ENCODE peak calls at places on chromosomes 3 and 15, in nine cellular contexts. C, A, Q, O, Z, R, I, S and D are unnamed samples.

GRCh38 chr3:132597660-132598059 is 590 bp downstream of the ACKR4 start:
- DNase-seq in C (no peak), A (no peak), Q (no peak), O (no peak), Z (no peak), R (no peak), I (no peak), S (no peak), D (no peak)

GRCh38 chr3:134033315-134033996 is 3.7 kb upstream of the SLCO2A1 start:
- DNase-seq in C (no peak), A (no peak), Q (no peak), O (no peak), Z (no peak), R (peak; percentile 23), I (no peak), S (no peak), D (no peak)

GRCh38 chr3:164450276-164450905 is 627.9 kb downstream of the SI start:
- DNase-seq in C (no peak), A (no peak), Q (peak; percentile 63), O (no peak), Z (no peak), R (no peak), I (no peak), S (no peak), D (no peak)

GRCh38 chr15:39596358-39597051 is 15.6 kb downstream of the THBS1 start:
- DNase-seq in C (no peak), A (no peak), Q (peak; percentile 12), O (no peak), Z (no peak), R (no peak), I (no peak), S (no peak), D (no peak)

GRCh38 chr3:117721866-117722265 is 1012.3 kb downstream of the TUSC7 start:
- DNase-seq in C (no peak), A (no peak), Q (no peak), O (no peak), Z (no peak), R (no peak), I (no peak), S (no peak), D (no peak)

GRCh38 chr15:69164807-69165636 is 4.6 kb downstream of the GLCE start:
- DNase-seq in C (no peak), A (no peak), Q (peak; percentile 86), O (no peak), Z (no peak), R (no peak), I (no peak), S (no peak), D (peak; percentile 41)

GRCh38 chr3:40985195-40985594 is 214.1 kb upstream of the CTNNB1 start:
- DNase-seq in C (no peak), A (no peak), Q (no peak), O (no peak), Z (no peak), R (no peak), I (no peak), S (no peak), D (no peak)

GRCh38 chr15:91853968-91854943 is 748 bp downstream of the SLCO3A1 start:
- DNase-seq in C (peak; percentile 35), A (peak; percentile 60), Q (no peak), O (no peak), Z (peak; percentile 43), R (no peak), I (no peak), S (peak; percentile 63), D (no peak)

GRCh38 chr15:77816983-77817382 is 184.3 kb upstream of the LINGO1 start:
- DNase-seq in C (no peak), A (no peak), Q (no peak), O (no peak), Z (no peak), R (no peak), I (no peak), S (no peak), D (no peak)